ENCODE peak calls at places on chromosomes 13 and 19, in six cellular contexts. I is H9, W is mesenchymal stem cell, P is H1, Z is trophoblast cell, J is neuronal stem cell. Y is an unnamed sample.

GRCh38 chr13:22735381-22735995 is 445.3 kb upstream of the SGCG start:
- DNase-seq in I (peak; percentile 43), W (no peak), P (no peak), Z (no peak), J (no peak), Y (no peak)

GRCh38 chr19:54390942-54391577 is 24.2 kb upstream of the TTYH1 start:
- DNase-seq in I (peak; percentile 82), W (peak; percentile 63), P (peak; percentile 77), Z (peak; percentile 44), J (peak; percentile 83), Y (peak; percentile 60)

GRCh38 chr19:43574424-43575155 is 737 bp downstream of the XRCC1 start:
- DNase-seq in I (no peak), W (no peak), P (no peak), Z (no peak), J (no peak), Y (peak; percentile 35)

GRCh38 chr19:36222503-36222902 is 7.6 kb downstream of the ZNF146 start:
- DNase-seq in I (no peak), W (no peak), P (no peak), Z (no peak), J (no peak), Y (no peak)

GRCh38 chr13:24905242-24905641 is 141.3 kb downstream of the RNF17 start:
- DNase-seq in I (no peak), W (no peak), P (no peak), Z (no peak), J (no peak), Y (peak; percentile 36)

GRCh38 chr19:50815443-50815842 is 8.1 kb downstream of the KLK1 start:
- DNase-seq in I (no peak), W (no peak), P (no peak), Z (no peak), J (no peak), Y (no peak)

GRCh38 chr19:31548941-31549340 is 199.7 kb upstream of the TSHZ3 start:
- DNase-seq in I (peak; percentile 46), W (peak; percentile 30), P (no peak), Z (no peak), J (no peak), Y (peak; percentile 44)

GRCh38 chr13:93951153-93951552 is 528.3 kb downstream of the DCT start:
- DNase-seq in I (no peak), W (no peak), P (no peak), Z (no peak), J (no peak), Y (peak; percentile 26)

GRCh38 chr13:79678100-79678499 is 197.1 kb downstream of the NDFIP2 start:
- DNase-seq in I (no peak), W (peak; percentile 53), P (no peak), Z (no peak), J (no peak), Y (peak; percentile 44)

GRCh38 chr13:27133889-27134288 is 37.7 kb downstream of the USP12 start:
- DNase-seq in I (no peak), W (no peak), P (no peak), Z (no peak), J (no peak), Y (no peak)

DNA sequence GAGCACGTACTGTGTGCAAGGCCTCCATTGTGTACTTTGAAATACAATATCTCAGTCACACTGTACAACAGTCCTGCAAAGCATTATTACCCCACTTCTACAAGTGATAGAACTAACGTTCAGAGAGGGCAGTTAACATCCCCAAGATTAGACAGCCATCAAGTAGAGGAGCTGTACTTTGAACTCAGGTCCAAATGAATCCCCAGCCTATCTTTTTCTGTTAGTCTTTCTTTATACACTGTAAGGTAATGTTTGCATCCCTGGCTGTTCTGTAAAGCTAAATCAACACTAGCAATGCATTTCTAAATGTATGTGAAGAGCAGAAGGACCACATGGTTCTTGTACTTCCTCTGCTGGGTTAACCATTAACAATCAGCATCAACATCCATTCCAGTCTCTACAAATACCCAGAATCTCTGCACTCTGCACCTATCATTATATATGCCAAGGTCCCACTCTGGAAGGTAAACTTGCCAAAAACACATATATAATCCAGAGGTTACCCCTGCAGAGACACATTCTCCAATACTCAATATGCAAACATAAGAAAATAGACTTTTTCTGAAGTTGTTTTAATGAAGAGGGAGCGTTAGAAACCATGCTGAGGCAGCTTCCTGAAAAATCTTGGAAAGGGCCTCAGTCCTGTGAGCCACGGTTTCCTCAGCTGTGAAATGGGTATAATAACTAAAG is 182.3 kb downstream of the MZT1 start:
- DNase-seq in I (no peak), W (no peak), P (no peak), Z (no peak), J (no peak), Y (no peak)
- H3K14ac ChIP-seq in I (no peak overlapping the region), W (no peak overlapping the region), P (no peak overlapping the region), Z (no peak overlapping the region), J (no peak overlapping the region), Y (no peak overlapping the region)

GRCh38 chr19:6767081-6767356 is 216 bp downstream of the SH2D3A start:
- DNase-seq in I (no peak), W (no peak), P (no peak), Z (peak; percentile 53), J (no peak), Y (no peak)

GRCh38 chr19:6765738-6766356 is 1.4 kb downstream of the SH2D3A start:
- DNase-seq in I (peak; percentile 98), W (no peak), P (peak; percentile 80), Z (peak; percentile 98), J (no peak), Y (no peak)

GRCh38 chr19:6767357-6768235 is at the start of gene SH2D3A:
- DNase-seq in I (peak; percentile 98), W (peak; percentile 19), P (peak; percentile 98), Z (peak; percentile 95), J (peak; percentile 57), Y (peak; percentile 15)

GRCh38 chr19:6768236-6768785 is 1.1 kb upstream of the SH2D3A start:
- DNase-seq in I (no peak), W (no peak), P (no peak), Z (no peak), J (no peak), Y (no peak)

DNA sequence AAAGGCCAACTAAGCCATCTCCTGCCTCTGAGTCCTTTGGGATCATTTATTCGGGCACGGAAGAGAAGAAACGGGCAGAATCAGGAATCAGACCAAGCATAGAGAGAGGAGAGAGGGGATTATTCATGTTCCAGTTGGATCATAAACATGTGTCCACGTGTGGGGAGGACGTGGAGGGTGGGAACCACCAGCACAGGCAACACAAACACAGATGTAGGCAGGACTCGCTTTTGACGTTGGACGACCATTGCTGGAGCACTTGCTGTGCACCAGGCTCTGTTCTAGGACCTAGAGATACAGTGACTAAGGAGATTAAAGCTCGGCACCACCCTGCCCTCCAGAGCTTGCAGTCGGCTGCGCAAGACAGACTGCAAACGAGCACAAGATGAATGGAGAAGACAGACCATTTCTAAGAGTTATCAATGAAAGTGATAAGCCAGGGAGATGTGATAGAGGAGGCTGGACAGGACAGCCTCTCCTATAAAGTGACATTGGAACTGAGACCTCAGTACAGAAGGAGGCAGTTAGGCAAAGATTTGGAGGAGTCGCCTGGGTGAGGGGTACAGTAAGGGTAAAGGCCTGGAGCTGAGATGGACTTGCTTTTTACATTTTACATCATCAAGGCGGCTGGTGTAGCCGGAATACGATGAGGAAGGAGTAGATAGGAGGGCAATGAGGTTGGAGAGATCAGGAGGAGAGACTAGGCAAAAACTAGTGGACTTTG is 716 bp downstream of the SH2D3A start:
- DNase-seq in I (peak; percentile 35), W (no peak), P (no peak), Z (peak; percentile 57), J (no peak), Y (no peak)
- H2AFZ ChIP-seq in I (no peak overlapping the region), W (no peak overlapping the region), P (no peak overlapping the region), Z (peak overlapping the region; percentile 4), J (peak overlapping the region; percentile 21), Y (peak overlapping the region; percentile 52)

GRCh38 chr19:35021596-35021995 is 8.7 kb upstream of the SCN1B start:
- DNase-seq in I (no peak), W (no peak), P (no peak), Z (no peak), J (no peak), Y (no peak)
- H3K14ac ChIP-seq in I (no peak overlapping the region), W (no peak overlapping the region), P (no peak overlapping the region), Z (no peak overlapping the region), J (no peak overlapping the region), Y (no peak overlapping the region)

DNA sequence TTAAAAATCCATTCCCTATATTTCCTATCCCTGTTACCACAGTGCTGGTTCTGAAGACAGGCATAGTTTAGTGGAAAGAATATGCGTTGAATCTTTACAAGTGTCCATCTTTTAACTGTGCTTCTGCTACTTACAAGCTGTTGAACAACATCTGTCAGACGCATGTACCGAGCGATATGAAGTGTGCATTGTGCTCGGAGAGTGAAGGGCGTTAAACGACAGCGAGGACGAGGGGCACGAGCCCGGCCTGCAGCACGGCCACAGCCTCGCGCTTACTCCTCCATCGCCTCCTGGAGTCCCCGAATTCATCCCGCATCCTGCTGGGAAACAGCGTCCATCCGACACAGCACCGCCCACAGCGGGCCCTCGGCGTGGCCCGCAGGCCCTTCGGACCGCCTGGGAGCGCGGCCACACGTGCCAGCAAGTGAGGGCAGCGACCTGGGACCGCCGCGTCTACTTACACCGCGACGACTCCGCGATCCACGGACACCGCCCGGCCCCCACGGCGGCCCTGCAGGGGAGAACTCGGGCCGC is 512 bp downstream of the PCID2 start:
- DNase-seq in I (peak; percentile 47), W (peak; percentile 77), P (peak; percentile 67), Z (peak; percentile 86), J (peak; percentile 50), Y (peak; percentile 59)
- H2AFZ ChIP-seq in I (no peak overlapping the region), W (peak overlapping the region; percentile 90), P (peak overlapping the region; percentile 43), Z (peak overlapping the region; percentile 90), J (peak overlapping the region; percentile 99), Y (peak overlapping the region; percentile 88)

GRCh38 chr19:16459680-16460079 is 12.1 kb downstream of the EPS15L1 start:
- DNase-seq in I (no peak), W (no peak), P (no peak), Z (no peak), J (no peak), Y (no peak)

GRCh38 chr19:16457195-16457953 is 14.4 kb downstream of the EPS15L1 start:
- DNase-seq in I (no peak), W (peak; percentile 58), P (peak; percentile 54), Z (no peak), J (no peak), Y (peak; percentile 26)

GRCh38 chr19:16458391-16459128 is 13.2 kb downstream of the EPS15L1 start:
- DNase-seq in I (no peak), W (no peak), P (no peak), Z (no peak), J (no peak), Y (no peak)

GRCh38 chr19:16456652-16457194 is 15.0 kb downstream of the EPS15L1 start:
- DNase-seq in I (no peak), W (peak; percentile 36), P (peak; percentile 57), Z (no peak), J (no peak), Y (no peak)

DNA sequence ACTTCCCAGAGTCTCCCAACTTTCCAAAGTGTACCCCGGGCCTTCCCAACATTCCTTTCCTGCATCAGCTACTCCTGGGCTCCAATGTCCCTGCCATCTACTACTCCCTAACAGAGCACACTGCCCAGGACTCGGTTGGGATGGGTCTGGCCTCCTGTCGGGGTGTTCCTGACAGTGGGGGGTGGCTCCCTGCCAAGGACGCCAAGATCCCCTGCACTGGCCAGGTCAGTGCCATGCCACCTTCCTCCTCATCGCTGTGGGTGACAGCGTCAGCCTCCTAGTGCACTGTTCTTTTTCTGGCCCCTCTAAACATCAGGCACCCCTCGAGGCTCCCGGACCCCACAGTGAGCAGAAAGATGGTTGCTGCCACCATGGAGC is 13.8 kb downstream of the EPS15L1 start:
- DNase-seq in I (no peak), W (no peak), P (no peak), Z (no peak), J (no peak), Y (no peak)
- H3K14ac ChIP-seq in I (no peak overlapping the region), W (no peak overlapping the region), P (no peak overlapping the region), Z (peak overlapping the region; percentile 26), J (no peak overlapping the region), Y (peak overlapping the region; percentile 78)

Y was measured in IMR-90.